ENCODE peak calls at places on chromosome 12, in eight cellular contexts. One of them, this sample, is unnamed.

GRCh38 chr12:25904442-25904841 is 54.0 kb upstream of the RASSF8 start:
- DNase-seq in prostate gland: no peak
- DNase-seq in stomach: no peak
- DNase-seq in fibroblast of the aortic adventitia: peak; percentile 28
- DNase-seq in mucosa of descending colon: no peak
- DNase-seq in HCT116: no peak
- DNase-seq in fibroblast of lung: peak; percentile 20
- DNase-seq in CD8-positive, alpha-beta memory T cell: no peak
- DNase-seq in this sample: peak; percentile 36

GRCh38 chr12:7806863-7807487 is 17.8 kb downstream of the NANOG start:
- DNase-seq in prostate gland: peak; percentile 15
- DNase-seq in stomach: peak; percentile 71
- DNase-seq in fibroblast of the aortic adventitia: peak; percentile 77
- DNase-seq in mucosa of descending colon: peak; percentile 76
- DNase-seq in HCT116: peak; percentile 61
- DNase-seq in fibroblast of lung: peak; percentile 49
- DNase-seq in CD8-positive, alpha-beta memory T cell: peak; percentile 21
- DNase-seq in this sample: peak; percentile 86

GRCh38 chr12:124506145-124506831 is 61.1 kb downstream of the NCOR2 start:
- DNase-seq in prostate gland: peak; percentile 73
- DNase-seq in stomach: peak; percentile 74
- DNase-seq in fibroblast of the aortic adventitia: peak; percentile 48
- DNase-seq in mucosa of descending colon: peak; percentile 63
- DNase-seq in HCT116: no peak
- DNase-seq in fibroblast of lung: peak; percentile 77
- DNase-seq in CD8-positive, alpha-beta memory T cell: no peak
- DNase-seq in this sample: peak; percentile 69

GRCh38 chr12:69905801-69906200 is 80.8 kb downstream of the MYRFL start:
- DNase-seq in prostate gland: no peak
- DNase-seq in stomach: no peak
- DNase-seq in fibroblast of the aortic adventitia: no peak
- DNase-seq in mucosa of descending colon: no peak
- DNase-seq in HCT116: no peak
- DNase-seq in fibroblast of lung: no peak
- DNase-seq in CD8-positive, alpha-beta memory T cell: no peak
- DNase-seq in this sample: peak; percentile 27

GRCh38 chr12:28870839-28871440 is 278.1 kb upstream of the FAR2 start:
- DNase-seq in prostate gland: no peak
- DNase-seq in stomach: no peak
- DNase-seq in fibroblast of the aortic adventitia: peak; percentile 34
- DNase-seq in mucosa of descending colon: no peak
- DNase-seq in HCT116: no peak
- DNase-seq in fibroblast of lung: peak; percentile 45
- DNase-seq in CD8-positive, alpha-beta memory T cell: no peak
- DNase-seq in this sample: no peak

GRCh38 chr12:112359290-112359689 is 22.9 kb downstream of the HECTD4 start:
- DNase-seq in prostate gland: no peak
- DNase-seq in stomach: no peak
- DNase-seq in fibroblast of the aortic adventitia: no peak
- DNase-seq in mucosa of descending colon: no peak
- DNase-seq in HCT116: no peak
- DNase-seq in fibroblast of lung: no peak
- DNase-seq in CD8-positive, alpha-beta memory T cell: no peak
- DNase-seq in this sample: no peak

GRCh38 chr12:132393245-132393795 is 63.9 kb upstream of the GALNT9 start:
- DNase-seq in prostate gland: no peak
- DNase-seq in stomach: no peak
- DNase-seq in fibroblast of the aortic adventitia: no peak
- DNase-seq in mucosa of descending colon: no peak
- DNase-seq in HCT116: peak; percentile 45
- DNase-seq in fibroblast of lung: no peak
- DNase-seq in CD8-positive, alpha-beta memory T cell: no peak
- DNase-seq in this sample: no peak

GRCh38 chr12:125092872-125093680 is 27.8 kb downstream of the AACS start:
- DNase-seq in prostate gland: no peak
- DNase-seq in stomach: peak; percentile 60
- DNase-seq in fibroblast of the aortic adventitia: peak; percentile 65
- DNase-seq in mucosa of descending colon: peak; percentile 72
- DNase-seq in HCT116: no peak
- DNase-seq in fibroblast of lung: peak; percentile 59
- DNase-seq in CD8-positive, alpha-beta memory T cell: no peak
- DNase-seq in this sample: no peak

GRCh38 chr12:64550758-64551157 is 59.5 kb upstream of the RASSF3 start:
- DNase-seq in prostate gland: no peak
- DNase-seq in stomach: no peak
- DNase-seq in fibroblast of the aortic adventitia: no peak
- DNase-seq in mucosa of descending colon: no peak
- DNase-seq in HCT116: no peak
- DNase-seq in fibroblast of lung: no peak
- DNase-seq in CD8-positive, alpha-beta memory T cell: no peak
- DNase-seq in this sample: no peak

GRCh38 chr12:64137117-64137516 is 85.0 kb downstream of the KICS2 start:
- DNase-seq in prostate gland: no peak
- DNase-seq in stomach: no peak
- DNase-seq in fibroblast of the aortic adventitia: no peak
- DNase-seq in mucosa of descending colon: no peak
- DNase-seq in HCT116: no peak
- DNase-seq in fibroblast of lung: no peak
- DNase-seq in CD8-positive, alpha-beta memory T cell: no peak
- DNase-seq in this sample: peak; percentile 11

GRCh38 chr12:129659927-129660326 is 243.9 kb downstream of the TMEM132D start:
- DNase-seq in prostate gland: peak; percentile 4
- DNase-seq in stomach: no peak
- DNase-seq in fibroblast of the aortic adventitia: no peak
- DNase-seq in mucosa of descending colon: peak; percentile 17
- DNase-seq in HCT116: no peak
- DNase-seq in fibroblast of lung: peak; percentile 85
- DNase-seq in CD8-positive, alpha-beta memory T cell: no peak
- DNase-seq in this sample: peak; percentile 86

GRCh38 chr12:93698307-93699092 is 21.3 kb downstream of the CRADD start:
- DNase-seq in prostate gland: no peak
- DNase-seq in stomach: no peak
- DNase-seq in fibroblast of the aortic adventitia: peak; percentile 41
- DNase-seq in mucosa of descending colon: no peak
- DNase-seq in HCT116: no peak
- DNase-seq in fibroblast of lung: peak; percentile 42
- DNase-seq in CD8-positive, alpha-beta memory T cell: no peak
- DNase-seq in this sample: peak; percentile 42

GRCh38 chr12:30719060-30719459 is 23.4 kb upstream of the IPO8 start:
- DNase-seq in prostate gland: no peak
- DNase-seq in stomach: no peak
- DNase-seq in fibroblast of the aortic adventitia: peak; percentile 72
- DNase-seq in mucosa of descending colon: no peak
- DNase-seq in HCT116: no peak
- DNase-seq in fibroblast of lung: peak; percentile 86
- DNase-seq in CD8-positive, alpha-beta memory T cell: no peak
- DNase-seq in this sample: peak; percentile 84

GRCh38 chr12:49952396-49953055 is 2.0 kb downstream of the AQP2 start:
- DNase-seq in prostate gland: no peak
- DNase-seq in stomach: no peak
- DNase-seq in fibroblast of the aortic adventitia: no peak
- DNase-seq in mucosa of descending colon: no peak
- DNase-seq in HCT116: no peak
- DNase-seq in fibroblast of lung: no peak
- DNase-seq in CD8-positive, alpha-beta memory T cell: no peak
- DNase-seq in this sample: no peak
- H3K4me3 ChIP-seq in prostate gland: no peak overlapping the region
- H3K4me3 ChIP-seq in stomach: no peak overlapping the region
- H3K4me3 ChIP-seq in fibroblast of the aortic adventitia: no peak overlapping the region
- H3K4me3 ChIP-seq in mucosa of descending colon: no peak overlapping the region
- H3K4me3 ChIP-seq in HCT116: no peak overlapping the region
- H3K4me3 ChIP-seq in fibroblast of lung: no peak overlapping the region
- H3K4me3 ChIP-seq in CD8-positive, alpha-beta memory T cell: no peak overlapping the region
- H3K4me3 ChIP-seq in this sample: no peak overlapping the region

DNA sequence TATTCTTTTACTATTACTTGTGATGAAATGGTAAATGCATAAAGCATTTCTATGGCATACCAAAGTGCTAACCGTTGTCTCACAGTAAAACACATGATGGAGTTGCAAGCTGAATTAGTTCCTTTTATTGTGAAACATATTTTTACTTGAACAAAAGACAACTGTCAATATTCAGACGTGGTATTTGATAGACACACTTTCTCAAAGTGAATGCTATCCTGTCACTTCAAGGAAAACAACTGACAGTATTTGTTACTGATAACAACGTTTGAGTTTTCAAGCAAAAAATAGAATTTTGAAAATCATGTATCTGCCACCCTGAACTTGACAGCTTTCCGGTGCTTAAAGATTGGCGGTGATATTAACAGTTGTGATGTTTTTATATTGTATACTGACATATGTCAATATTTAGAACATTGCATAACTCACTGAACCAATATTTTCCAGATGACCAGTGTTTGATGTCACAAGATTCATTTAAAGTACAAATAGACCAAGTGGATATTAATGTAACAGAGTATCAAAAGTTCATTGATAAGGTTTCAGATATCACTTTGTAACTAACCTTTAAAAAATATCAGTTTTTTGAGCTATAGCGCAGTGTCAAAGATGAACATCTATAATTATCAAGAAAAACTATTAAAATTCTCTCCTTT is 153.4 kb upstream of the AEBP2 start:
- DNase-seq in prostate gland: no peak
- DNase-seq in stomach: no peak
- DNase-seq in fibroblast of the aortic adventitia: no peak
- DNase-seq in mucosa of descending colon: no peak
- DNase-seq in HCT116: no peak
- DNase-seq in fibroblast of lung: no peak
- DNase-seq in CD8-positive, alpha-beta memory T cell: no peak
- DNase-seq in this sample: no peak
- H3K4me3 ChIP-seq in prostate gland: no peak overlapping the region
- H3K4me3 ChIP-seq in stomach: no peak overlapping the region
- H3K4me3 ChIP-seq in fibroblast of the aortic adventitia: no peak overlapping the region
- H3K4me3 ChIP-seq in mucosa of descending colon: no peak overlapping the region
- H3K4me3 ChIP-seq in HCT116: no peak overlapping the region
- H3K4me3 ChIP-seq in fibroblast of lung: no peak overlapping the region
- H3K4me3 ChIP-seq in CD8-positive, alpha-beta memory T cell: no peak overlapping the region
- H3K4me3 ChIP-seq in this sample: no peak overlapping the region

DNA sequence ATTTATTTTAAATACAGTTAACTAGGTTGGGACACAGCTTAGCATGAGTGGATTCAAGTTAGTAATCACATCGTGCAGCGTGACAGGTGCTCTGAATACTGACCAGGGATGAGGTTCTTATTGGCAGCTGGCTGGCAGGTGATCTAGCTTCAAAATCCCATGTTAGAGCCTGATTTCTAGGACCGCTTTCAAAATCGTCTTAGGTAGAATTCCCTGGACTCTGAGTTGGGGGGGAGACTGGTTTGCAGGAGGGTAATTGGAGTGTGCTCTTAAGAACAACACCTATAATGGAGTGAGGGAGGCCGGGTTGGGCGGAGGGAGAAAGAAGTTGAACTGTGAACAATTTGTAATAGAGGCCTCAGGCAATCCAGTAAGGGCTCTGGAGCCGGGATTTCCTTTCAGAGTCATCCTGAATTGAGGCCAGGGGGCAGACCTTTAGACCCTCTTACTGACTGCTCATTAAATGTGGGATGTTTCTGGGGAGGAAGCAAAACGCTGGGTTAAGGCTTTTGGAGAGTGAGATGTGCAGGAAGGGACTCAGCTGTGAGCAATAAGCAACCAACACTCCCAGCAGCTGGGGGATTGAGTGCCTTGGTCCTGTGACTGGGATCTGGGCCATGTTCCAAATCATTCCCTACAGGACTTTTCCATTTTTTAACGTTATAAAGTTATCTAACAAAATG is 920 bp upstream of the YARS2 start:
- DNase-seq in prostate gland: no peak
- DNase-seq in stomach: no peak
- DNase-seq in fibroblast of the aortic adventitia: peak; percentile 2
- DNase-seq in mucosa of descending colon: peak; percentile 32
- DNase-seq in HCT116: no peak
- DNase-seq in fibroblast of lung: no peak
- DNase-seq in CD8-positive, alpha-beta memory T cell: no peak
- DNase-seq in this sample: peak; percentile 3
- H3K4me3 ChIP-seq in prostate gland: peak overlapping the region; percentile 88
- H3K4me3 ChIP-seq in stomach: peak overlapping the region; percentile 79
- H3K4me3 ChIP-seq in fibroblast of the aortic adventitia: peak overlapping the region; percentile 99
- H3K4me3 ChIP-seq in mucosa of descending colon: no peak overlapping the region
- H3K4me3 ChIP-seq in HCT116: peak overlapping the region; percentile 99
- H3K4me3 ChIP-seq in fibroblast of lung: peak overlapping the region; percentile 96
- H3K4me3 ChIP-seq in CD8-positive, alpha-beta memory T cell: peak overlapping the region; percentile 97
- H3K4me3 ChIP-seq in this sample: peak overlapping the region; percentile 98

GRCh38 chr12:49903700-49904423 is at the start of gene FAIM2:
- DNase-seq in prostate gland: no peak
- DNase-seq in stomach: no peak
- DNase-seq in fibroblast of the aortic adventitia: peak; percentile 83
- DNase-seq in mucosa of descending colon: peak; percentile 23
- DNase-seq in HCT116: no peak
- DNase-seq in fibroblast of lung: peak; percentile 56
- DNase-seq in CD8-positive, alpha-beta memory T cell: peak; percentile 44
- DNase-seq in this sample: peak; percentile 77

GRCh38 chr12:49904601-49905000 is 901 bp upstream of the FAIM2 start:
- DNase-seq in prostate gland: no peak
- DNase-seq in stomach: no peak
- DNase-seq in fibroblast of the aortic adventitia: no peak
- DNase-seq in mucosa of descending colon: no peak
- DNase-seq in HCT116: no peak
- DNase-seq in fibroblast of lung: no peak
- DNase-seq in CD8-positive, alpha-beta memory T cell: no peak
- DNase-seq in this sample: no peak

GRCh38 chr12:49902399-49903350 is 1.0 kb downstream of the FAIM2 start:
- DNase-seq in prostate gland: no peak
- DNase-seq in stomach: no peak
- DNase-seq in fibroblast of the aortic adventitia: no peak
- DNase-seq in mucosa of descending colon: no peak
- DNase-seq in HCT116: no peak
- DNase-seq in fibroblast of lung: no peak
- DNase-seq in CD8-positive, alpha-beta memory T cell: no peak
- DNase-seq in this sample: no peak

GRCh38 chr12:49901986-49902385 is 1.7 kb downstream of the FAIM2 start:
- DNase-seq in prostate gland: no peak
- DNase-seq in stomach: no peak
- DNase-seq in fibroblast of the aortic adventitia: no peak
- DNase-seq in mucosa of descending colon: no peak
- DNase-seq in HCT116: no peak
- DNase-seq in fibroblast of lung: no peak
- DNase-seq in CD8-positive, alpha-beta memory T cell: no peak
- DNase-seq in this sample: no peak

DNA sequence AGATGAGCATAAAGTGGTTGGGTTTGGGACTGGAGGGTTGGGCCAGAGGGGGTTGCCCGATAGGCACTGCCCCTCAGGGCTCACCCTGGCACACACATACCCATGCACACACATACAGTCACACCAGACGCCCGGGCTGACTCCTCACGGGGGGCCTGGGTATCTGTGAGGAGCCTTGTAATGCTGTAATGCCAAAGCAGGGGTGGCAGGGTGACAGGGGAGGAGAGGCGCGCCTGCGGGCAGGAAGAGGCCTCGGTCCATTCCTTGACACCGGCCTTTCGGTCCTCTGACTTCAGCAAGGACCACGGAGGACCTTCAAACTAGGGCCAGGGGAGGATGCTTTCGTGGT is 375 bp downstream of the FAIM2 start:
- DNase-seq in prostate gland: no peak
- DNase-seq in stomach: no peak
- DNase-seq in fibroblast of the aortic adventitia: no peak
- DNase-seq in mucosa of descending colon: no peak
- DNase-seq in HCT116: no peak
- DNase-seq in fibroblast of lung: no peak
- DNase-seq in CD8-positive, alpha-beta memory T cell: no peak
- DNase-seq in this sample: no peak
- H3K4me3 ChIP-seq in prostate gland: peak overlapping the region; percentile 22
- H3K4me3 ChIP-seq in stomach: peak overlapping the region; percentile 44
- H3K4me3 ChIP-seq in fibroblast of the aortic adventitia: peak overlapping the region; percentile 57
- H3K4me3 ChIP-seq in mucosa of descending colon: no peak overlapping the region
- H3K4me3 ChIP-seq in HCT116: no peak overlapping the region
- H3K4me3 ChIP-seq in fibroblast of lung: no peak overlapping the region
- H3K4me3 ChIP-seq in CD8-positive, alpha-beta memory T cell: no peak overlapping the region
- H3K4me3 ChIP-seq in this sample: peak overlapping the region; percentile 34